ENCODE peak calls at places on chromosome 7, in four cellular contexts. One of them, this sample, is unnamed. For H3K27me3, the result is how much of the 10 kb centered on the place peaks cover.

GRCh38 chr7:20417675-20418382 is 87.1 kb downstream of the ITGB8 start:
- DNase-seq in mesenchymal stem cell: no peak
- DNase-seq in IMR-90: no peak
- DNase-seq in H9: no peak
- DNase-seq in this sample: no peak

GRCh38 chr7:17021205-17021604 is 139.4 kb upstream of the AGR3 start:
- DNase-seq in IMR-90: peak
- DNase-seq in H9: no peak
- DNase-seq in mesenchymal stem cell: no peak
- DNase-seq in this sample: peak

GRCh38 chr7:69630292-69630691 is 32.0 kb downstream of the AUTS2 start:
- DNase-seq in IMR-90: peak
- DNase-seq in mesenchymal stem cell: peak
- DNase-seq in H9: no peak
- DNase-seq in this sample: no peak

GRCh38 chr7:105656922-105657521 is 75.7 kb upstream of the EFCAB10 start:
- DNase-seq in IMR-90: no peak
- DNase-seq in mesenchymal stem cell: no peak
- DNase-seq in H9: peak
- DNase-seq in this sample: peak

GRCh38 chr7:96538632-96539031 is 171.0 kb downstream of the SEM1 start:
- DNase-seq in H9: no peak
- DNase-seq in IMR-90: no peak
- DNase-seq in mesenchymal stem cell: no peak
- DNase-seq in this sample: no peak

GRCh38 chr7:114981323-114981722 is 59.4 kb downstream of the MDFIC start:
- DNase-seq in IMR-90: no peak
- DNase-seq in H9: no peak
- DNase-seq in mesenchymal stem cell: no peak
- DNase-seq in this sample: no peak

GRCh38 chr7:36896956-36897594 is 172.8 kb upstream of the AOAH start:
- DNase-seq in mesenchymal stem cell: no peak
- DNase-seq in IMR-90: no peak
- DNase-seq in H9: no peak
- DNase-seq in this sample: no peak

GRCh38 chr7:38448842-38449241 is 175.4 kb upstream of the TARP start:
- DNase-seq in mesenchymal stem cell: no peak
- DNase-seq in H9: no peak
- DNase-seq in IMR-90: peak
- DNase-seq in this sample: no peak

GRCh38 chr7:11327633-11328032 is 354.0 kb downstream of the PHF14 start:
- DNase-seq in IMR-90: no peak
- DNase-seq in H9: no peak
- DNase-seq in mesenchymal stem cell: no peak
- DNase-seq in this sample: no peak

GRCh38 chr7:139679731-139680594 is 97.8 kb downstream of the HIPK2 start:
- DNase-seq in IMR-90: peak
- DNase-seq in mesenchymal stem cell: peak
- DNase-seq in H9: no peak
- DNase-seq in this sample: no peak

GRCh38 chr7:102146989-102147388 is 139.7 kb upstream of the SH2B2 start:
- DNase-seq in H9: no peak
- DNase-seq in mesenchymal stem cell: no peak
- DNase-seq in IMR-90: peak
- DNase-seq in this sample: no peak

GRCh38 chr7:977326-978048 is 2.1 kb upstream of the COX19 start:
- DNase-seq in IMR-90: peak
- DNase-seq in H9: no peak
- DNase-seq in mesenchymal stem cell: peak
- DNase-seq in this sample: no peak

GRCh38 chr7:7292085-7292484 is 109.7 kb downstream of the C1GALT1 start:
- DNase-seq in IMR-90: no peak
- DNase-seq in mesenchymal stem cell: no peak
- DNase-seq in H9: no peak
- DNase-seq in this sample: no peak

GRCh38 chr7:131844380-131844779 is 288.0 kb upstream of the PODXL start:
- DNase-seq in IMR-90: no peak
- DNase-seq in H9: no peak
- DNase-seq in mesenchymal stem cell: no peak
- DNase-seq in this sample: no peak

GRCh38 chr7:70498232-70498631 is 633.7 kb upstream of the GALNT17 start:
- DNase-seq in mesenchymal stem cell: no peak
- DNase-seq in H9: no peak
- DNase-seq in IMR-90: no peak
- DNase-seq in this sample: no peak

GRCh38 chr7:69738396-69738889 is 140.2 kb downstream of the AUTS2 start:
- DNase-seq in mesenchymal stem cell: peak
- DNase-seq in H9: no peak
- DNase-seq in IMR-90: no peak
- DNase-seq in this sample: no peak

GRCh38 chr7:7148799-7149481 is 33.4 kb upstream of the C1GALT1 start:
- DNase-seq in IMR-90: no peak
- DNase-seq in mesenchymal stem cell: no peak
- DNase-seq in H9: no peak
- DNase-seq in this sample: no peak

GRCh38 chr7:150398965-150399320 is 19.8 kb downstream of the ZNF775 start:
- DNase-seq in mesenchymal stem cell: no peak
- DNase-seq in H9: no peak
- DNase-seq in IMR-90: no peak
- DNase-seq in this sample: no peak

GRCh38 chr7:150401424-150401790 is 22.3 kb downstream of the ZNF775 start:
- DNase-seq in H9: no peak
- DNase-seq in IMR-90: no peak
- DNase-seq in mesenchymal stem cell: no peak
- DNase-seq in this sample: no peak

GRCh38 chr7:150399421-150399820 is 20.3 kb downstream of the ZNF775 start:
- DNase-seq in mesenchymal stem cell: no peak
- DNase-seq in IMR-90: no peak
- DNase-seq in H9: no peak
- DNase-seq in this sample: no peak

GRCh38 chr7:150400779-150401423 is 21.8 kb downstream of the ZNF775 start:
- DNase-seq in IMR-90: no peak
- DNase-seq in mesenchymal stem cell: no peak
- DNase-seq in H9: peak
- DNase-seq in this sample: no peak

DNA sequence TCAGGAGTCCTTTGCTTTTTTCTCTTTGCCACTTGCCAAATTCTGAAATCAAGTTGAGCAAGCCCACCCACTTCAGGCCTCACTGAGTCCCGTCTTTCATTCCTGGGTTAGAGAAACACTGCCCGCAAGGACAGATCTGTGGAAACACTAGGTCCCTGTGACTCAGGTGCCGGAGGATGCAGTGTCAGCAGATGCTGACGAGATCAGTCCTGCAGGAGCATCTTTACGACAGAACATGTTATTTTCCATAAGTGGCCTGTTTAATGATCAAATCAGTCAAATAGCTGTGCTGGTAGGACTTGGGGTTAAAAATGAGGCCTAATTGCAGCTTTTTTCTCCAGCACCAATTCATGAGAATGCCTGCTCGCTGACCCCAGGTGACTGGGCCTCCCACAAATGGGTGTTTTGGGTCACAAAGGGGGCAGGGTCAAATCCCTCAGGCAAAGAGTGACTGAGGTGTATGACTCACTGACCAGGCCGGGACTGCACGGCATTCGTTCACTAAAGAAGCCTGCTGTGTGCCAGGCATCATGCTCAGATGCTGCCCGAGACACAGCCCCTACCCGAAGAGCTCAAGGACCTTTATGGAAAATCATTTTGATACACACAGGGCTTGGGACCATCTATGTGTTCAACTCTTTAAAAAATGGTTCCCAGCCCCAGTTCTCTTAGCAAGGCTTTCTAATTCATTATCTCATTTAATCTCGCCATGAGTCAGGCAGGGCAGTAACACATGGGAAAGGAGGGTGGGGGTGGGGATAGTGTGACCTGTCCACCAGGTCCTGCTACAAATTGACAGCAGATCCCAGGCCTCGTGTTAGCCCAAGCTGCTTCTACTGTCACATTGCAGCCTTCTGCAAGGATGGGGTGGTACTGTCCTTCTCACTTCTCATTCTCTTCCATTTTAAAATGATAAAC is 21.0 kb downstream of the ZNF775 start:
- DNase-seq in H9: peak
- DNase-seq in mesenchymal stem cell: peak
- DNase-seq in IMR-90: peak
- DNase-seq in this sample: peak
- H4K91ac ChIP-seq in H9: no peak
- H4K91ac ChIP-seq in mesenchymal stem cell: no peak
- H4K91ac ChIP-seq in IMR-90: no peak
- H4K91ac ChIP-seq in this sample: peak

DNA sequence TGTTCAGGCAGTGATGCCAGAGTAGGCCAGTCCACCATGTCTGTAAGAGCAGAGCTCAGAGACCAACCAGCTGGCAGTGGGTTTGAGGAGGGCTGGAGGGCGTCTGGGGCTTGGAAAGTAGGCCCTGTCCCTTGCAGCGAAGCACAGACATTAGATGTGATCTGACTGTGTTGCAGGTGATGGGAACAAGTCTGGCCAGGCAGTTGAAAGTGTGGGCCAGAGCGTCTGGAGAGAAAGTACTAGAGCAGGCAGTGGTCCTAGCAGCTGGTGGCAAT is 53.3 kb downstream of the CHN2 start:
- DNase-seq in H9: no peak
- DNase-seq in IMR-90: no peak
- DNase-seq in mesenchymal stem cell: no peak
- DNase-seq in this sample: no peak
- H3K27me3 ChIP-seq in H9: under half
- H3K27me3 ChIP-seq in IMR-90: under half
- H3K27me3 ChIP-seq in mesenchymal stem cell: under half
- H3K27me3 ChIP-seq in this sample: under half

GRCh38 chr7:147170341-147171012 is 1053.9 kb downstream of the CNTNAP2 start:
- DNase-seq in IMR-90: no peak
- DNase-seq in H9: peak
- DNase-seq in mesenchymal stem cell: no peak
- DNase-seq in this sample: no peak
- H4K91ac ChIP-seq in IMR-90: no peak
- H4K91ac ChIP-seq in H9: no peak
- H4K91ac ChIP-seq in mesenchymal stem cell: no peak
- H4K91ac ChIP-seq in this sample: no peak

DNA sequence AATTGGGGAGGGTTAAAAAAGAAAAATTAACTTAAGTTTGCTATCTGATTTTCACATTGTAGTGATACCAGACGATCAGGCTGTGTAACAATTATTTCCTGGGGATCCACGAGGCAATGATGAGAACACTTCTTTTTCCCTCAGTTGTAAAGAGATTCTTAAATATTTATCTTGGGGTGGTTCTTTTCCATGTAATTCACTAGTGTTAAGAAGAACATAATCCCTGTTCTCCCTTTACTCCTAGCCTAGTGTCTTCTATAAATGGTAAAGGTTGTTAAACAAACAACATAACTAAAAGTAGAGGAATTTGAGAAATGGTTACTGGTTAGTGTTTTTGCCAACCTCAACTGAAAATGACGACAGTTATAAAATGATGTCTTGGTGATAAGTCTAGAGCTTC is 1.3 kb downstream of the TBX20 start:
- DNase-seq in H9: no peak
- DNase-seq in IMR-90: no peak
- DNase-seq in mesenchymal stem cell: no peak
- DNase-seq in this sample: no peak
- H3K27me3 ChIP-seq in H9: half or more
- H3K27me3 ChIP-seq in IMR-90: half or more
- H3K27me3 ChIP-seq in mesenchymal stem cell: half or more
- H3K27me3 ChIP-seq in this sample: half or more

GRCh38 chr7:3159445-3159844 is 115.8 kb upstream of the CARD11 start:
- DNase-seq in IMR-90: no peak
- DNase-seq in H9: no peak
- DNase-seq in mesenchymal stem cell: no peak
- DNase-seq in this sample: no peak

GRCh38 chr7:3158501-3158900 is 114.8 kb upstream of the CARD11 start:
- DNase-seq in IMR-90: no peak
- DNase-seq in H9: no peak
- DNase-seq in mesenchymal stem cell: no peak
- DNase-seq in this sample: no peak

GRCh38 chr7:3156508-3156907 is 112.8 kb upstream of the CARD11 start:
- DNase-seq in H9: no peak
- DNase-seq in mesenchymal stem cell: no peak
- DNase-seq in IMR-90: no peak
- DNase-seq in this sample: no peak

GRCh38 chr7:3157541-3158287 is 114.0 kb upstream of the CARD11 start:
- DNase-seq in H9: no peak
- DNase-seq in IMR-90: peak
- DNase-seq in mesenchymal stem cell: no peak
- DNase-seq in this sample: no peak

GRCh38 chr7:3159039-3159438 is 115.4 kb upstream of the CARD11 start:
- DNase-seq in IMR-90: no peak
- DNase-seq in H9: no peak
- DNase-seq in mesenchymal stem cell: no peak
- DNase-seq in this sample: no peak
- H4K91ac ChIP-seq in IMR-90: no peak
- H4K91ac ChIP-seq in H9: no peak
- H4K91ac ChIP-seq in mesenchymal stem cell: no peak
- H4K91ac ChIP-seq in this sample: no peak

GRCh38 chr7:142804715-142805114 is 33.9 kb downstream of the PRSS2 start:
- DNase-seq in IMR-90: no peak
- DNase-seq in H9: no peak
- DNase-seq in mesenchymal stem cell: no peak
- DNase-seq in this sample: no peak
- H3K27me3 ChIP-seq in IMR-90: under half
- H3K27me3 ChIP-seq in H9: under half
- H3K27me3 ChIP-seq in mesenchymal stem cell: half or more
- H3K27me3 ChIP-seq in this sample: under half

This sample was measured in trophoblast cell.